ENCODE peak calls at places on chromosomes 16 and 17, in six cellular contexts. One of them, this sample, is unnamed.

GRCh38 chr17:42980274-42980765 is at the start of gene RUNDC1:
- DNase-seq in astrocyte of the spinal cord: peak
- DNase-seq in Peyer's patch: peak
- DNase-seq in cardiac fibroblast: peak
- DNase-seq in GM10248: peak
- DNase-seq in adrenal gland: peak
- DNase-seq in this sample: peak

GRCh38 chr16:54651851-54652770 is 278.6 kb upstream of the IRX5 start:
- DNase-seq in astrocyte of the spinal cord: no peak
- DNase-seq in Peyer's patch: no peak
- DNase-seq in cardiac fibroblast: no peak
- DNase-seq in GM10248: no peak
- DNase-seq in adrenal gland: no peak
- DNase-seq in this sample: no peak

GRCh38 chr17:10646393-10646990 is 10.6 kb downstream of the MYH3 start:
- DNase-seq in astrocyte of the spinal cord: peak
- DNase-seq in Peyer's patch: peak
- DNase-seq in cardiac fibroblast: peak
- DNase-seq in GM10248: peak
- DNase-seq in adrenal gland: peak
- DNase-seq in this sample: peak

GRCh38 chr16:1105888-1106620 is 10.0 kb upstream of the C1QTNF8 start:
- DNase-seq in astrocyte of the spinal cord: peak
- DNase-seq in Peyer's patch: peak
- DNase-seq in cardiac fibroblast: peak
- DNase-seq in GM10248: peak
- DNase-seq in adrenal gland: peak
- DNase-seq in this sample: no peak

GRCh38 chr17:60573139-60573975 is 26.6 kb upstream of the PPM1D start:
- DNase-seq in astrocyte of the spinal cord: peak
- DNase-seq in Peyer's patch: no peak
- DNase-seq in cardiac fibroblast: peak
- DNase-seq in GM10248: no peak
- DNase-seq in adrenal gland: no peak
- DNase-seq in this sample: no peak

GRCh38 chr17:2814499-2815341 is 18.5 kb downstream of the RAP1GAP2 start:
- DNase-seq in astrocyte of the spinal cord: no peak
- DNase-seq in Peyer's patch: no peak
- DNase-seq in cardiac fibroblast: no peak
- DNase-seq in GM10248: peak
- DNase-seq in adrenal gland: no peak
- DNase-seq in this sample: peak

GRCh38 chr17:12691173-12691572 is 25.5 kb downstream of the MYOCD start:
- DNase-seq in astrocyte of the spinal cord: no peak
- DNase-seq in Peyer's patch: no peak
- DNase-seq in cardiac fibroblast: peak
- DNase-seq in GM10248: no peak
- DNase-seq in adrenal gland: no peak
- DNase-seq in this sample: no peak

GRCh38 chr17:35963663-35964062 is 17.6 kb downstream of the CCL16 start:
- DNase-seq in astrocyte of the spinal cord: no peak
- DNase-seq in Peyer's patch: no peak
- DNase-seq in cardiac fibroblast: no peak
- DNase-seq in GM10248: no peak
- DNase-seq in adrenal gland: no peak
- DNase-seq in this sample: no peak

GRCh38 chr17:49787932-49788442 is 494 bp upstream of the KAT7 start:
- DNase-seq in astrocyte of the spinal cord: no peak
- DNase-seq in Peyer's patch: no peak
- DNase-seq in cardiac fibroblast: no peak
- DNase-seq in GM10248: no peak
- DNase-seq in adrenal gland: peak
- DNase-seq in this sample: peak

GRCh38 chr16:79897444-79898146 is 297.1 kb upstream of the MAF start:
- DNase-seq in astrocyte of the spinal cord: peak
- DNase-seq in Peyer's patch: peak
- DNase-seq in cardiac fibroblast: peak
- DNase-seq in GM10248: no peak
- DNase-seq in adrenal gland: no peak
- DNase-seq in this sample: no peak

GRCh38 chr16:87056083-87056482 is 261.1 kb downstream of the C16orf95 start:
- DNase-seq in astrocyte of the spinal cord: peak
- DNase-seq in Peyer's patch: no peak
- DNase-seq in cardiac fibroblast: peak
- DNase-seq in GM10248: no peak
- DNase-seq in adrenal gland: no peak
- DNase-seq in this sample: no peak

GRCh38 chr17:9162275-9162985 is 141.1 kb downstream of the NTN1 start:
- DNase-seq in astrocyte of the spinal cord: no peak
- DNase-seq in Peyer's patch: peak
- DNase-seq in cardiac fibroblast: no peak
- DNase-seq in GM10248: no peak
- DNase-seq in adrenal gland: no peak
- DNase-seq in this sample: no peak

GRCh38 chr17:28204751-28205150 is 114.2 kb upstream of the TMEM97 start:
- DNase-seq in astrocyte of the spinal cord: peak
- DNase-seq in Peyer's patch: no peak
- DNase-seq in cardiac fibroblast: no peak
- DNase-seq in GM10248: no peak
- DNase-seq in adrenal gland: no peak
- DNase-seq in this sample: no peak

DNA sequence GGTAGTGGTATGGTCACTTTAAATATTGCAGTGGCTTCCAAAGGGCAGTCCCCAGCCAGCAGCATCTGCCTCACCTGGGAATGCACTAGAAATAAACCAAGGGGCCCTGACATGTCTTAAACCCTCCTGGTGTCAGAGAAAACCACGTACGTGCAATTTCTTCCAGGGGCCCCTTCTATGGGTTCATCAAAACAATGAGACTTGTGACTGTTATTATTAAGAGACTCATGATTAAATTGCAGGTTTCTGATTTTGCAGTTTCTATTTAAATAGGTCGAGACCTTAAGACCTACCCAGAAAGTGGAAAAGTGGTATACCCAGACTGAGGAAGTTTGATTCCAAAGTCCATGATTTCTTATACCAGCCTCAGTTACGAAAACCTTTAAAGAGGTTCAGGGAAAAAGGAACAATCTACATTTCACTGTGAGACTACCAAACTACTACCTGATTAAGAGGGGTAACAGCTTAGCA is 746 bp upstream of the POLG2 start:
- DNase-seq in astrocyte of the spinal cord: no peak
- DNase-seq in Peyer's patch: no peak
- DNase-seq in cardiac fibroblast: no peak
- DNase-seq in GM10248: no peak
- DNase-seq in adrenal gland: no peak
- DNase-seq in this sample: no peak
- TF ChIP-seq CTCF in astrocyte of the spinal cord: no peak
- TF ChIP-seq CTCF in Peyer's patch: no peak
- TF ChIP-seq CTCF in cardiac fibroblast: no peak
- TF ChIP-seq CTCF in GM10248: no peak
- TF ChIP-seq CTCF in adrenal gland: no peak
- TF ChIP-seq CTCF in this sample: no peak

GRCh38 chr16:66695935-66696668 is 441 bp downstream of the CMTM4 start:
- DNase-seq in astrocyte of the spinal cord: no peak
- DNase-seq in Peyer's patch: peak
- DNase-seq in cardiac fibroblast: no peak
- DNase-seq in GM10248: no peak
- DNase-seq in adrenal gland: peak
- DNase-seq in this sample: peak
- TF ChIP-seq CTCF in astrocyte of the spinal cord: no peak
- TF ChIP-seq CTCF in Peyer's patch: no peak
- TF ChIP-seq CTCF in cardiac fibroblast: no peak
- TF ChIP-seq CTCF in GM10248: no peak
- TF ChIP-seq CTCF in adrenal gland: no peak
- TF ChIP-seq CTCF in this sample: no peak

GRCh38 chr16:49557070-49557446 is 183.5 kb downstream of the C16orf78 start:
- DNase-seq in astrocyte of the spinal cord: no peak
- DNase-seq in Peyer's patch: peak
- DNase-seq in cardiac fibroblast: no peak
- DNase-seq in GM10248: no peak
- DNase-seq in adrenal gland: no peak
- DNase-seq in this sample: no peak

GRCh38 chr16:49559242-49559641 is 185.6 kb downstream of the C16orf78 start:
- DNase-seq in astrocyte of the spinal cord: no peak
- DNase-seq in Peyer's patch: no peak
- DNase-seq in cardiac fibroblast: no peak
- DNase-seq in GM10248: no peak
- DNase-seq in adrenal gland: no peak
- DNase-seq in this sample: no peak

GRCh38 chr16:49558451-49558850 is 184.8 kb downstream of the C16orf78 start:
- DNase-seq in astrocyte of the spinal cord: no peak
- DNase-seq in Peyer's patch: no peak
- DNase-seq in cardiac fibroblast: no peak
- DNase-seq in GM10248: no peak
- DNase-seq in adrenal gland: no peak
- DNase-seq in this sample: no peak

GRCh38 chr16:49560018-49560830 is 186.6 kb downstream of the C16orf78 start:
- DNase-seq in astrocyte of the spinal cord: peak
- DNase-seq in Peyer's patch: no peak
- DNase-seq in cardiac fibroblast: peak
- DNase-seq in GM10248: no peak
- DNase-seq in adrenal gland: no peak
- DNase-seq in this sample: no peak

GRCh38 chr16:49556252-49557069 is 182.9 kb downstream of the C16orf78 start:
- DNase-seq in astrocyte of the spinal cord: peak
- DNase-seq in Peyer's patch: peak
- DNase-seq in cardiac fibroblast: peak
- DNase-seq in GM10248: no peak
- DNase-seq in adrenal gland: no peak
- DNase-seq in this sample: no peak
- TF ChIP-seq CTCF in astrocyte of the spinal cord: peak
- TF ChIP-seq CTCF in Peyer's patch: peak
- TF ChIP-seq CTCF in cardiac fibroblast: peak
- TF ChIP-seq CTCF in GM10248: no peak
- TF ChIP-seq CTCF in adrenal gland: no peak
- TF ChIP-seq CTCF in this sample: no peak

GRCh38 chr17:57672205-57672632 is 72.9 kb downstream of the CCDC182 start:
- DNase-seq in astrocyte of the spinal cord: peak
- DNase-seq in Peyer's patch: no peak
- DNase-seq in cardiac fibroblast: peak
- DNase-seq in GM10248: no peak
- DNase-seq in adrenal gland: peak
- DNase-seq in this sample: no peak
- TF ChIP-seq CTCF in astrocyte of the spinal cord: no peak
- TF ChIP-seq CTCF in Peyer's patch: no peak
- TF ChIP-seq CTCF in cardiac fibroblast: no peak
- TF ChIP-seq CTCF in GM10248: no peak
- TF ChIP-seq CTCF in adrenal gland: no peak
- TF ChIP-seq CTCF in this sample: peak

GRCh38 chr17:47716381-47716780 is 16.7 kb upstream of the TBX21 start:
- DNase-seq in astrocyte of the spinal cord: no peak
- DNase-seq in Peyer's patch: no peak
- DNase-seq in cardiac fibroblast: no peak
- DNase-seq in GM10248: no peak
- DNase-seq in adrenal gland: no peak
- DNase-seq in this sample: no peak

GRCh38 chr17:47717845-47718621 is 15.0 kb upstream of the TBX21 start:
- DNase-seq in astrocyte of the spinal cord: no peak
- DNase-seq in Peyer's patch: no peak
- DNase-seq in cardiac fibroblast: no peak
- DNase-seq in GM10248: no peak
- DNase-seq in adrenal gland: no peak
- DNase-seq in this sample: no peak

GRCh38 chr17:47715669-47716325 is 17.2 kb upstream of the TBX21 start:
- DNase-seq in astrocyte of the spinal cord: no peak
- DNase-seq in Peyer's patch: no peak
- DNase-seq in cardiac fibroblast: no peak
- DNase-seq in GM10248: no peak
- DNase-seq in adrenal gland: no peak
- DNase-seq in this sample: no peak

GRCh38 chr17:47718634-47719405 is 14.2 kb upstream of the TBX21 start:
- DNase-seq in astrocyte of the spinal cord: no peak
- DNase-seq in Peyer's patch: no peak
- DNase-seq in cardiac fibroblast: no peak
- DNase-seq in GM10248: no peak
- DNase-seq in adrenal gland: no peak
- DNase-seq in this sample: no peak

DNA sequence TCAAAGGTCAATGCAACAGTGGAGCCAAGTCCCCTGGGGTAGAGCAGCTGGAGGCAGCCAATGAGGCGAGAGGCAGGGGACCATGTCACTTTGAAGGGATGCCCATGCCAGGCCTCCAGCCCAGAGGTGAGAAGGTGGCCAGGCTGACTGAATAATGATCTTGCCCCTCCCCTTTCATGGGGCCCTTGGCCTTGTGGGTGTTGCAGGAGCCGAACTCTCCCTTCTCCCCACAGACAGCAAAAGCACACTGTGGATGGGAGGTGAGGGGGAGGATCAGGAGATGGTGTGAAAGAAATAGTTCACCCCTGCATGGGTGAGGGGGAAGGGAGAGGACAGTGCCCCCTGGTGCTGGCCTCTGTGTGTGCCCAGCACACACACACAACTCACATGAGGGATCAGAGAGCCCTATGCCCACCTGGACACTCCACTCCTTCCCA is 15.8 kb upstream of the TBX21 start:
- DNase-seq in astrocyte of the spinal cord: no peak
- DNase-seq in Peyer's patch: no peak
- DNase-seq in cardiac fibroblast: no peak
- DNase-seq in GM10248: no peak
- DNase-seq in adrenal gland: no peak
- DNase-seq in this sample: no peak
- TF ChIP-seq CTCF in astrocyte of the spinal cord: peak
- TF ChIP-seq CTCF in Peyer's patch: peak
- TF ChIP-seq CTCF in cardiac fibroblast: peak
- TF ChIP-seq CTCF in GM10248: peak
- TF ChIP-seq CTCF in adrenal gland: no peak
- TF ChIP-seq CTCF in this sample: peak

GRCh38 chr16:53220585-53220984 is 165.8 kb downstream of the CHD9 start:
- DNase-seq in astrocyte of the spinal cord: peak
- DNase-seq in Peyer's patch: no peak
- DNase-seq in cardiac fibroblast: peak
- DNase-seq in GM10248: no peak
- DNase-seq in adrenal gland: peak
- DNase-seq in this sample: no peak
- TF ChIP-seq CTCF in astrocyte of the spinal cord: peak
- TF ChIP-seq CTCF in Peyer's patch: peak
- TF ChIP-seq CTCF in cardiac fibroblast: peak
- TF ChIP-seq CTCF in GM10248: no peak
- TF ChIP-seq CTCF in adrenal gland: no peak
- TF ChIP-seq CTCF in this sample: peak

GRCh38 chr17:40493697-40494096 is 7.7 kb downstream of the TNS4 start:
- DNase-seq in astrocyte of the spinal cord: no peak
- DNase-seq in Peyer's patch: no peak
- DNase-seq in cardiac fibroblast: no peak
- DNase-seq in GM10248: no peak
- DNase-seq in adrenal gland: no peak
- DNase-seq in this sample: no peak
- TF ChIP-seq CTCF in astrocyte of the spinal cord: no peak
- TF ChIP-seq CTCF in Peyer's patch: no peak
- TF ChIP-seq CTCF in cardiac fibroblast: no peak
- TF ChIP-seq CTCF in GM10248: no peak
- TF ChIP-seq CTCF in adrenal gland: no peak
- TF ChIP-seq CTCF in this sample: no peak

GRCh38 chr16:68328860-68329370 is 18.1 kb downstream of the PRMT7 start:
- DNase-seq in astrocyte of the spinal cord: no peak
- DNase-seq in Peyer's patch: no peak
- DNase-seq in cardiac fibroblast: no peak
- DNase-seq in GM10248: no peak
- DNase-seq in adrenal gland: no peak
- DNase-seq in this sample: no peak
- TF ChIP-seq CTCF in astrocyte of the spinal cord: no peak
- TF ChIP-seq CTCF in Peyer's patch: no peak
- TF ChIP-seq CTCF in cardiac fibroblast: no peak
- TF ChIP-seq CTCF in GM10248: no peak
- TF ChIP-seq CTCF in adrenal gland: no peak
- TF ChIP-seq CTCF in this sample: peak

This sample was measured in natural killer cell.